ENCODE peak calls at places on chromosomes 2 and 18, in nine cellular contexts. M is GM23338, K is coronary artery, D is type B pancreatic cell, U is GM20000, Q is osteocyte, T is epithelial cell of esophagus, Z is PC-9, J is AG09309. V is an unnamed sample.

GRCh38 chr2:9703701-9704221 is 73.0 kb upstream of the YWHAQ start:
- DNase-seq in M (no peak), Q (no peak), Z (peak; percentile 97), J (peak; percentile 27), K (no peak), T (peak; percentile 29), D (no peak), U (no peak), V (no peak)

GRCh38 chr2:129058981-129059380 is 740.3 kb upstream of the HS6ST1 start:
- DNase-seq in K (no peak), U (no peak), Z (no peak), Q (no peak), T (no peak), J (no peak), D (no peak), M (no peak), V (no peak)

GRCh38 chr2:59196511-59196910 is 955.4 kb upstream of the FANCL start:
- DNase-seq in D (no peak), T (peak; percentile 37), Q (no peak), U (no peak), K (no peak), J (no peak), Z (no peak), M (no peak), V (no peak)

GRCh38 chr2:119383410-119384140 is 16.8 kb downstream of the DBI start:
- DNase-seq in T (peak; percentile 24), D (no peak), U (no peak), J (no peak), Z (no peak), Q (no peak), K (no peak), M (no peak), V (no peak)

GRCh38 chr2:47300609-47301276 is 102.2 kb upstream of the MSH2 start:
- DNase-seq in J (no peak), U (no peak), K (no peak), D (no peak), Z (peak; percentile 33), M (no peak), T (no peak), Q (no peak), V (no peak)

GRCh38 chr2:222572264-222572721 is 83.6 kb downstream of the FARSB start:
- DNase-seq in U (no peak), Q (no peak), J (no peak), D (no peak), M (no peak), Z (peak; percentile 100), K (no peak), T (peak; percentile 84), V (no peak)

GRCh38 chr18:24669502-24669901 is 209.1 kb downstream of the HRH4 start:
- DNase-seq in U (no peak), Z (no peak), K (no peak), M (no peak), D (no peak), Q (no peak), J (no peak), T (no peak), V (no peak)

GRCh38 chr18:30387401-30387800 is 655.1 kb downstream of the DSC3 start:
- DNase-seq in J (no peak), U (no peak), Q (no peak), Z (no peak), K (no peak), D (no peak), M (peak; percentile 13), T (peak; percentile 71), V (no peak)

GRCh38 chr2:37894601-37895000 is 30.5 kb upstream of the RMDN2 start:
- DNase-seq in U (no peak), D (no peak), J (no peak), K (no peak), M (no peak), T (no peak), Z (no peak), Q (no peak), V (no peak)

GRCh38 chr2:641501-642430 is 35.4 kb downstream of the TMEM18 start:
- DNase-seq in Q (peak; percentile 63), J (no peak), T (no peak), D (peak; percentile 44), K (peak; percentile 45), Z (peak; percentile 45), M (no peak), U (no peak), V (no peak)

GRCh38 chr2:31428001-31428418 is 13.5 kb upstream of the XDH start:
- DNase-seq in K (no peak), Z (peak; percentile 61), M (peak; percentile 39), D (no peak), T (peak; percentile 68), Q (no peak), U (no peak), J (no peak), V (no peak)
- TF ChIP-seq CTCF in K (no peak), Z (no peak), M (peak; percentile 42), D (no peak), T (peak; percentile 40), Q (no peak), U (no peak), J (peak; percentile 30), V (no peak)

DNA sequence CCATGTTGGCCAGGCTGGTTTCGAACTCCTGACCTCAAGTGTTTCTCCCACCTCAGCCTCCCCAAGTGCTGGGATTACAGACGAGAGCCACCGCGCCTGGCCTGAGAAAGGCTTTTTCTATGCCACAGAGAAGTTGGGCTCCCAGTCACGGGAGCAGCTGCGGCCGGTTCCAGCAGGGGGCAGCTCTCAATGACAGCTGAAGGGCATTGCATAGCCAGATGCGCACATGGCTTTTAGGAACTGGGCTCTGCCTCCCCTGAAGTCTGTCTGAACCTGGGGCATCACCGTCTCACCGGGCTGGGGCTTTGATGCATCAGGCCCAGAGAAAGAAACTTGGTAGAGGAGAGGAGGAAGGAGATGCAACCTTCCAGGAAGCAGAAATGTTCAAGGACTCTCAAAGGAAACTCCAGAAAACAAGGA is 84.2 kb upstream of the LAPTM4A start:
- DNase-seq in T (peak; percentile 61), D (no peak), Z (no peak), K (no peak), J (no peak), Q (no peak), U (peak; percentile 75), M (peak; percentile 91), V (peak; percentile 87)
- TF ChIP-seq CTCF in T (peak; percentile 63), D (peak; percentile 85), Z (peak; percentile 66), K (peak; percentile 18), J (peak; percentile 92), Q (peak; percentile 83), U (peak; percentile 80), M (peak; percentile 87), V (peak; percentile 93)

GRCh38 chr2:186256540-186256939 is 229.5 kb upstream of the ZC3H15 start:
- DNase-seq in U (peak; percentile 18), M (peak; percentile 66), D (no peak), J (peak; percentile 8), Z (no peak), K (no peak), T (peak; percentile 51), Q (no peak), V (peak; percentile 17)
- TF ChIP-seq CTCF in U (no peak), M (peak; percentile 64), D (peak; percentile 81), J (peak; percentile 47), Z (peak; percentile 71), K (no peak), T (peak; percentile 56), Q (peak; percentile 72), V (no peak)

GRCh38 chr18:3713708-3714107 is 263.7 kb downstream of the TGIF1 start:
- DNase-seq in U (no peak), M (no peak), Z (no peak), Q (no peak), T (no peak), K (no peak), J (no peak), D (no peak), V (no peak)

GRCh38 chr18:3715223-3716080 is 265.5 kb downstream of the TGIF1 start:
- DNase-seq in U (no peak), Q (no peak), T (no peak), D (no peak), K (no peak), J (no peak), M (no peak), Z (no peak), V (no peak)

GRCh38 chr18:3716116-3716660 is 266.2 kb downstream of the TGIF1 start:
- DNase-seq in Z (no peak), U (no peak), D (no peak), T (no peak), M (no peak), K (no peak), J (no peak), Q (no peak), V (no peak)

GRCh38 chr18:3720818-3721545 is 271.0 kb downstream of the TGIF1 start:
- DNase-seq in D (no peak), U (no peak), T (peak; percentile 31), K (no peak), Z (no peak), M (no peak), Q (no peak), J (no peak), V (no peak)

GRCh38 chr18:3717626-3718025 is 267.7 kb downstream of the TGIF1 start:
- DNase-seq in Z (no peak), U (no peak), K (no peak), J (no peak), T (no peak), Q (no peak), D (no peak), M (no peak), V (no peak)
- TF ChIP-seq CTCF in Z (no peak), U (no peak), K (no peak), J (no peak), T (no peak), Q (no peak), D (no peak), M (no peak), V (no peak)

GRCh38 chr2:201451330-201452057 is at the start of the genes STRADB and TRAK2:
- DNase-seq in Z (peak; percentile 86), D (peak; percentile 94), Q (peak; percentile 98), U (peak; percentile 97), M (peak; percentile 97), K (peak; percentile 96), T (peak; percentile 93), J (peak; percentile 74), V (peak; percentile 98)
- TF ChIP-seq CTCF in Z (no peak), D (peak; percentile 75), Q (peak; percentile 55), U (no peak), M (no peak), K (no peak), T (peak; percentile 10), J (peak; percentile 44), V (no peak)

V was measured in GM13976.